ENCODE peak calls at places on chromosomes 1 and 21, in six cellular contexts. X, M, Q, P, H and V are unnamed samples.

GRCh38 chr1:160708821-160709220 is 2.8 kb downstream of the CD48 start:
- ATAC-seq in X (no peak), M (no peak), Q (no peak), P (peak; percentile 44), H (no peak), V (no peak)

GRCh38 chr1:241266121-241266520 is 90.9 kb downstream of the RGS7 start:
- ATAC-seq in X (no peak), M (no peak), Q (no peak), P (no peak), H (no peak), V (no peak)

GRCh38 chr1:5485436-5485835 is 506.8 kb downstream of the NPHP4 start:
- ATAC-seq in X (no peak), M (no peak), Q (no peak), P (no peak), H (no peak), V (no peak)

GRCh38 chr1:246647513-246647912 is 76.7 kb upstream of the SCCPDH start:
- ATAC-seq in X (no peak), M (no peak), Q (no peak), P (no peak), H (peak; percentile 35), V (peak; percentile 60)

GRCh38 chr1:116855220-116855619 is 54.5 kb upstream of the PTGFRN start:
- ATAC-seq in X (no peak), M (no peak), Q (no peak), P (peak; percentile 42), H (no peak), V (peak; percentile 58)

GRCh38 chr1:239819075-239819474 is 272.6 kb upstream of the FMN2 start:
- ATAC-seq in X (no peak), M (no peak), Q (no peak), P (no peak), H (no peak), V (no peak)

GRCh38 chr1:37714226-37714625 is 21.9 kb downstream of the CDCA8 start:
- ATAC-seq in X (no peak), M (no peak), Q (no peak), P (no peak), H (no peak), V (no peak)

GRCh38 chr1:6998267-6998666 is 213.0 kb downstream of the CAMTA1 start:
- ATAC-seq in X (peak; percentile 78), M (peak; percentile 86), Q (no peak), P (no peak), H (peak; percentile 81), V (no peak)

GRCh38 chr21:41537356-41537755 is 29.4 kb upstream of the TMPRSS2 start:
- ATAC-seq in X (no peak), M (no peak), Q (no peak), P (no peak), H (no peak), V (no peak)

GRCh38 chr1:204426035-204426436 is 14.4 kb upstream of the PPP1R15B start:
- ATAC-seq in X (peak; percentile 88), M (no peak), Q (no peak), P (no peak), H (no peak), V (no peak)

GRCh38 chr1:24830680-24831272 is 85.5 kb downstream of the CLIC4 start:
- ATAC-seq in X (peak; percentile 83), M (peak; percentile 58), Q (no peak), P (peak; percentile 94), H (peak; percentile 86), V (no peak)

GRCh38 chr1:34918609-34919561 is 10.6 kb downstream of the DLGAP3 start:
- ATAC-seq in X (no peak), M (peak; percentile 60), Q (peak; percentile 23), P (peak; percentile 73), H (peak; percentile 80), V (peak; percentile 43)

GRCh38 chr1:41500378-41500777 is 15.9 kb upstream of the EDN2 start:
- ATAC-seq in X (peak; percentile 34), M (no peak), Q (peak; percentile 83), P (no peak), H (no peak), V (peak; percentile 30)

GRCh38 chr1:147598631-147599361 is 57.5 kb downstream of the BCL9 start:
- ATAC-seq in X (peak; percentile 59), M (peak; percentile 58), Q (peak; percentile 58), P (peak; percentile 31), H (peak; percentile 40), V (peak; percentile 11)

GRCh38 chr1:87176090-87176489 is 152.6 kb upstream of the LMO4 start:
- ATAC-seq in X (no peak), M (no peak), Q (no peak), P (peak; percentile 58), H (no peak), V (no peak)

GRCh38 chr1:22919341-22920025 is 53.2 kb downstream of the LACTBL1 start:
- ATAC-seq in X (peak; percentile 21), M (no peak), Q (no peak), P (no peak), H (no peak), V (no peak)

GRCh38 chr1:13730301-13730700 is 30.3 kb downstream of the PRDM2 start:
- ATAC-seq in X (no peak), M (no peak), Q (no peak), P (peak; percentile 21), H (no peak), V (no peak)

GRCh38 chr1:226965581-226966440 is 25.7 kb downstream of the COQ8A start:
- ATAC-seq in X (no peak), M (no peak), Q (no peak), P (no peak), H (no peak), V (no peak)

GRCh38 chr1:156740307-156740678 is 595 bp downstream of the MRPL24 start:
- ATAC-seq in X (no peak), M (peak; percentile 1), Q (no peak), P (peak; percentile 31), H (no peak), V (peak; percentile 0)

GRCh38 chr1:24693827-24694379 is 50.8 kb downstream of the SRRM1 start:
- ATAC-seq in X (no peak), M (no peak), Q (no peak), P (peak; percentile 5), H (peak; percentile 7), V (peak; percentile 56)

GRCh38 chr1:30169269-30169668 is 554.1 kb downstream of the MATN1 start:
- ATAC-seq in X (no peak), M (no peak), Q (no peak), P (no peak), H (peak; percentile 52), V (no peak)

GRCh38 chr1:62676606-62677356 is 11.4 kb downstream of the DOCK7 start:
- ATAC-seq in X (no peak), M (no peak), Q (no peak), P (no peak), H (peak; percentile 64), V (no peak)

GRCh38 chr1:194114288-194114687 is 927.9 kb upstream of the B3GALT2 start:
- ATAC-seq in X (no peak), M (no peak), Q (no peak), P (no peak), H (no peak), V (no peak)

GRCh38 chr21:15065381-15066230 is 806 bp upstream of the NRIP1 start:
- ATAC-seq in X (peak; percentile 84), M (peak; percentile 74), Q (peak; percentile 78), P (peak; percentile 43), H (peak; percentile 57), V (peak; percentile 72)
- TF ChIP-seq EP300 in X (no peak), M (no peak), Q (no peak), P (no peak), H (no peak), V (no peak)

GRCh38 chr1:231040019-231040799 is at the start of gene FAM89A:
- ATAC-seq in X (peak; percentile 73), M (peak; percentile 51), Q (peak; percentile 56), P (peak; percentile 80), H (peak; percentile 79), V (peak; percentile 65)

GRCh38 chr1:231039161-231040018 is 664 bp downstream of the FAM89A start:
- ATAC-seq in X (peak; percentile 76), M (peak; percentile 68), Q (no peak), P (peak; percentile 57), H (peak; percentile 69), V (peak; percentile 60)

GRCh38 chr1:231041705-231042261 is 1.7 kb upstream of the FAM89A start:
- ATAC-seq in X (no peak), M (no peak), Q (no peak), P (no peak), H (no peak), V (no peak)

GRCh38 chr1:231037585-231038517 is 2.2 kb downstream of the FAM89A start:
- ATAC-seq in X (no peak), M (no peak), Q (no peak), P (no peak), H (no peak), V (no peak)

GRCh38 chr1:231040800-231041704 is 998 bp upstream of the FAM89A start:
- ATAC-seq in X (no peak), M (peak; percentile 49), Q (no peak), P (no peak), H (no peak), V (peak; percentile 23)
- H3K4me3 ChIP-seq in X (peak overlapping the region; percentile 91), M (peak overlapping the region; percentile 39), Q (peak overlapping the region; percentile 96), P (no peak overlapping the region), H (peak overlapping the region; percentile 75), V (peak overlapping the region; percentile 70)

DNA sequence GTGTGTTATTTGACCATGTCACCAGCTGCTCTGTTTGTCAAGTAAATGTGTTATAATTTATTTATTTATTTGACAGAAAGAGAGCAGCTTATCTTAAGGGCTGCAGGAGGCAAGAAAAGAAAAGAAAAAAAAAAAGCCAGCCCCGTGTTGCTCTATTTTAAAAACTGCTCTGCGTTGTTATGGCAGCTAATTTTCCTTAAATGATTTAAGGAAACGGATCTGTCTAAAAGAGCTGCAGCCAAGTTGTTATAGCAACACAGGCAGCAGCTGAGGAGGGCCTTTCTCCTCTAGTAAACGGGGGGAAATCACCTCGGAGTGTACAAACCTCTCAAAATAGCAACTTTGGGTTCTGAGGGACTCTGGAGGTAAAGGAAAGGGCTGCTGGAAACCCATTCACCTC is 149.2 kb downstream of the BEND5 start:
- ATAC-seq in X (no peak), M (no peak), Q (no peak), P (no peak), H (no peak), V (no peak)
- TF ChIP-seq EP300 in X (no peak), M (no peak), Q (no peak), P (no peak), H (no peak), V (no peak)

DNA sequence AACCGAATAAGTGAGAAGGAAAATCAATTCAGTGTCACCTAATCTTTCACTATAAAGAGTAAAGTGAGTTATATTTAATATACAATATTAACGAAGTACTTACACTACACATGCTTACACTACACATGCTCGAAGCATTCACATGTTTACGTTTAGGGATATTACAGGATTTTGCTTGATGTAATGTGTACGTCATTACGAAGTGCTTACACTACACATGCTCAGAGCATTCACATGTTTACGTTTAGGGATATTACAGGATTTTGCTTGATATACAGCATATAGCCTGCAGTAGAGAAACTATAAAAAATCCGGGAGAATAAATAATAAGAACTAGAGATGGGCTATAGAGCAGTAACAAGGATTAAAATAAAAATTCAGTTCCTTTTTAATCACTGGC is 538.8 kb upstream of the CXADR start:
- ATAC-seq in X (no peak), M (no peak), Q (no peak), P (no peak), H (no peak), V (no peak)
- H3K4me3 ChIP-seq in X (no peak overlapping the region), M (no peak overlapping the region), Q (no peak overlapping the region), P (no peak overlapping the region), H (no peak overlapping the region), V (no peak overlapping the region)